ENCODE peak calls at places on chromosomes 4 and X, in four cellular contexts. K, S, F and L are unnamed samples.

GRCh38 chr4:10151182-10151581 is 34.6 kb upstream of the WDR1 start:
- DNase-seq in F (no peak), K (no peak), S (no peak), L (no peak)

GRCh38 chrX:65581661-65582339 is 47.2 kb upstream of the LAS1L start:
- DNase-seq in S (peak; percentile 10), K (peak; percentile 26), F (peak; percentile 57), L (peak; percentile 48)

GRCh38 chr4:151012836-151013235 is 2.2 kb downstream of the LRBA start:
- DNase-seq in S (no peak), K (no peak), F (no peak), L (peak; percentile 7)

GRCh38 chrX:53239474-53239873 is 14.5 kb upstream of the KDM5C start:
- DNase-seq in S (no peak), F (no peak), K (peak; percentile 35), L (no peak)

GRCh38 chr4:138851626-138852443 is 163.7 kb upstream of the NOCT start:
- DNase-seq in S (no peak), K (no peak), F (no peak), L (no peak)

GRCh38 chr4:2689114-2689513 is 67.0 kb downstream of the TNIP2 start:
- DNase-seq in K (no peak), S (no peak), F (no peak), L (no peak)

GRCh38 chr4:55396305-55397023 is 707 bp downstream of the TMEM165 start:
- DNase-seq in K (peak; percentile 31), S (no peak), F (peak; percentile 79), L (no peak)

GRCh38 chrX:71637848-71638247 is 19.5 kb upstream of the CXCR3 start:
- DNase-seq in F (no peak), K (no peak), S (no peak), L (no peak)

GRCh38 chr4:681736-682451 is 7.1 kb downstream of the SLC49A3 start:
- DNase-seq in K (peak; percentile 62), F (peak; percentile 88), S (no peak), L (no peak)

GRCh38 chrX:27446423-27446822 is 16.7 kb downstream of the PPP4R3C start:
- DNase-seq in F (no peak), K (peak; percentile 49), S (no peak), L (no peak)

DNA sequence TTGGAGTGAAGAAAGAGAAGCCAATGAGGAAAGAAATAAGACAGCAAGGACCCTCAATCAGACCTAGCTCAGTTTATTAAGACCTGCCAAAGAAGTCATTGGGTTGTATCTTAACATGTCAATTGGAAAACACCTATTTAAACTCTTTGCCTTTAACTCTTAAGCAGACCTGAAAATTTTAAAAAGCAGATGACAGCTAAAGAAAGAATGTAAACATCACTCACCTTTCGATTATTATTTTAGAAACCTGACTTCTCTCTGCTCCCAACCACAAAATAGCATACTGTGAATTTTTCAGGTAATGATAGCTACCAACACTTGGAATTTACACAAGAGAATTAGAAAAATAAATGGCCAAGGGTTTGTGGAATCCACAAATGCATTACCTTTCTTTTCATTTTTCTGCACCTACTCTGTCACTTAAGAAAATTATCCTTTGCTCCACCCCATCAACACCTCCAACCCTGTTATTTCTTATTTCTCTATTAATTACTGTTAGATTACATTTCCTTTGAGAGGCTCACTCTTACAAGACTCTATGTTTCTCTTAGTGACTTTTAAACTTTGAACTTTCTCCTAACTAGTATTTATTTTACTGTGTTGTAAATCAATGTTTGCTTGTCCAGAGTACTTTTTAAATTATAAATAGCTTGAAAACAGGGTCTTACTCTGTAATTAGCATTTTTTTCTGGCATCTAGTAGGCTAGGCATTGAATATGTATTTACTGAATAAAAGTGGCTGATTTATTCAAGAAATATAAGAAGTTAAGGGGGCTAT is 765 bp upstream of the SULT1E1 start:
- DNase-seq in S (no peak), F (no peak), K (peak; percentile 4), L (no peak)
- TF ChIP-seq SIN3A in S (no peak), F (no peak), K (no peak), L (no peak)

GRCh38 chrX:129701624-129702069 is 37.1 kb upstream of the XPNPEP2 start:
- DNase-seq in S (no peak), F (no peak), K (no peak), L (no peak)
- TF ChIP-seq SIN3A in S (no peak), F (no peak), K (no peak), L (no peak)

GRCh38 chr4:53990641-53991040 is 73.8 kb downstream of the CHIC2 start:
- DNase-seq in F (no peak), K (no peak), S (no peak), L (no peak)
- TF ChIP-seq SIN3A in F (no peak), K (no peak), S (no peak), L (no peak)

GRCh38 chr4:15106417-15106816 is 104.1 kb downstream of the CPEB2 start:
- DNase-seq in F (no peak), K (no peak), S (no peak), L (no peak)

GRCh38 chr4:15104825-15105224 is 102.5 kb downstream of the CPEB2 start:
- DNase-seq in S (no peak), K (no peak), F (no peak), L (no peak)

GRCh38 chr4:15100380-15100779 is 98.1 kb downstream of the CPEB2 start:
- DNase-seq in S (no peak), F (no peak), K (no peak), L (no peak)

GRCh38 chr4:15100994-15101695 is 98.9 kb downstream of the CPEB2 start:
- DNase-seq in K (no peak), F (no peak), S (no peak), L (no peak)
- TF ChIP-seq SIN3A in K (no peak), F (no peak), S (no peak), L (no peak)

DNA sequence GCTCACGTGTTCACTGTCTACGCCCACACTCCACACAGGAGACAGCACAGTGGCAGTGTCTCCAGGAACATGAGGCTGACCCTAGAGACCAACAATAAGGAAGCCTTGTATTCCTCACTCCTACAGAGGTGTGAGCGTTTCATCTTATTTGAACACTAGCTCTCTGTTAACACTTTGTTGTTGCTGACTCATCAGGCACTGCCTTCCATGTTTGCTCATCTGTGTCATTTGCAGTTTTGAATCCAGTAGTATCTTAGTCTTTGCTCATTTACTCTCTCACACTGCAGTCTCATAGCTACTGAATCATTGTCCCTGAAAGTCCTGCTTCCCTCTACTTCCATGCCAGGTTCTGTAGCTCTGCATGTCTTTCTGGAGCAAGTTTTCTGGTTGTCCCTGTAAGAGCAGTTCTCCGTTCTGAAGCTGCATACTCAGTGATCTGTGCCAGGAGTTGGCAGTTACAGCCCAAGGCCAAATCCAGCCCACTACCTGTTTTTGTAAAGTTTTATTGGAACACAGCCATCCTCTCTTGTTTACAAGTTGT is 80.3 kb upstream of the DCLK2 start:
- DNase-seq in F (no peak), K (peak; percentile 25), S (no peak), L (peak; percentile 18)
- TF ChIP-seq SIN3A in F (no peak), K (no peak), S (no peak), L (no peak)

GRCh38 chr4:14726441-14727405 is 275.6 kb upstream of the CPEB2 start:
- DNase-seq in K (no peak), F (no peak), S (no peak), L (no peak)
- TF ChIP-seq SIN3A in K (no peak), F (no peak), S (no peak), L (no peak)

GRCh38 chrX:109777749-109778148 is 44.7 kb upstream of the ACSL4 start:
- DNase-seq in K (peak; percentile 20), S (no peak), F (no peak), L (no peak)
- TF ChIP-seq SIN3A in K (no peak), S (no peak), F (no peak), L (no peak)